ENCODE peak calls at places on chromosomes 16 and 17, in ten cellular contexts. One of them, this sample, is unnamed.

GRCh38 chr17:52212851-52213250 is 54.3 kb upstream of the CA10 start:
- DNase-seq in ovary: no peak
- DNase-seq in retinal pigment epithelial cell: no peak
- DNase-seq in ascending aorta: no peak
- DNase-seq in PC-9: no peak
- DNase-seq in coronary artery: no peak
- DNase-seq in uterus: no peak
- DNase-seq in tibial artery: no peak
- DNase-seq in brain microvascular endothelial cell: no peak
- DNase-seq in body of pancreas: no peak
- DNase-seq in this sample: no peak

GRCh38 chr17:68298601-68299000 is 7.3 kb downstream of the ARSG start:
- DNase-seq in ovary: no peak
- DNase-seq in retinal pigment epithelial cell: no peak
- DNase-seq in ascending aorta: no peak
- DNase-seq in PC-9: no peak
- DNase-seq in coronary artery: no peak
- DNase-seq in uterus: no peak
- DNase-seq in tibial artery: no peak
- DNase-seq in brain microvascular endothelial cell: no peak
- DNase-seq in body of pancreas: no peak
- DNase-seq in this sample: no peak

GRCh38 chr17:83053779-83054451 is 25.5 kb upstream of the METRNL start:
- DNase-seq in ovary: no peak
- DNase-seq in retinal pigment epithelial cell: no peak
- DNase-seq in ascending aorta: no peak
- DNase-seq in PC-9: no peak
- DNase-seq in coronary artery: peak; percentile 65
- DNase-seq in uterus: peak; percentile 67
- DNase-seq in tibial artery: peak; percentile 75
- DNase-seq in brain microvascular endothelial cell: no peak
- DNase-seq in body of pancreas: no peak
- DNase-seq in this sample: no peak

GRCh38 chr16:72865258-72865657 is 182.7 kb downstream of the ZFHX3 start:
- DNase-seq in ovary: no peak
- DNase-seq in retinal pigment epithelial cell: no peak
- DNase-seq in ascending aorta: no peak
- DNase-seq in PC-9: no peak
- DNase-seq in coronary artery: no peak
- DNase-seq in uterus: no peak
- DNase-seq in tibial artery: peak; percentile 54
- DNase-seq in brain microvascular endothelial cell: no peak
- DNase-seq in body of pancreas: no peak
- DNase-seq in this sample: no peak

GRCh38 chr17:29111816-29112499 is 68.2 kb downstream of the MYO18A start:
- DNase-seq in ovary: peak; percentile 53
- DNase-seq in retinal pigment epithelial cell: no peak
- DNase-seq in ascending aorta: no peak
- DNase-seq in PC-9: peak; percentile 41
- DNase-seq in coronary artery: no peak
- DNase-seq in uterus: peak; percentile 48
- DNase-seq in tibial artery: peak; percentile 76
- DNase-seq in brain microvascular endothelial cell: peak; percentile 42
- DNase-seq in body of pancreas: peak; percentile 85
- DNase-seq in this sample: no peak

GRCh38 chr16:27112093-27112811 is 45.5 kb downstream of the C16orf82 start:
- DNase-seq in ovary: no peak
- DNase-seq in retinal pigment epithelial cell: no peak
- DNase-seq in ascending aorta: no peak
- DNase-seq in PC-9: no peak
- DNase-seq in coronary artery: peak; percentile 40
- DNase-seq in uterus: no peak
- DNase-seq in tibial artery: peak; percentile 29
- DNase-seq in brain microvascular endothelial cell: no peak
- DNase-seq in body of pancreas: no peak
- DNase-seq in this sample: no peak

GRCh38 chr17:42249681-42250446 is 26.3 kb downstream of the STAT5B start:
- DNase-seq in ovary: no peak
- DNase-seq in retinal pigment epithelial cell: no peak
- DNase-seq in ascending aorta: no peak
- DNase-seq in PC-9: no peak
- DNase-seq in coronary artery: no peak
- DNase-seq in uterus: no peak
- DNase-seq in tibial artery: no peak
- DNase-seq in brain microvascular endothelial cell: no peak
- DNase-seq in body of pancreas: no peak
- DNase-seq in this sample: no peak

GRCh38 chr16:66728117-66728787 is 23.2 kb downstream of the DYNC1LI2 start:
- DNase-seq in ovary: peak; percentile 37
- DNase-seq in retinal pigment epithelial cell: no peak
- DNase-seq in ascending aorta: no peak
- DNase-seq in PC-9: no peak
- DNase-seq in coronary artery: no peak
- DNase-seq in uterus: peak; percentile 31
- DNase-seq in tibial artery: no peak
- DNase-seq in brain microvascular endothelial cell: no peak
- DNase-seq in body of pancreas: peak; percentile 41
- DNase-seq in this sample: no peak

GRCh38 chr17:41147531-41148204 is 2.0 kb downstream of the KRTAP4-5 start:
- DNase-seq in ovary: no peak
- DNase-seq in retinal pigment epithelial cell: no peak
- DNase-seq in ascending aorta: no peak
- DNase-seq in PC-9: no peak
- DNase-seq in coronary artery: no peak
- DNase-seq in uterus: no peak
- DNase-seq in tibial artery: no peak
- DNase-seq in brain microvascular endothelial cell: no peak
- DNase-seq in body of pancreas: no peak
- DNase-seq in this sample: no peak

GRCh38 chr17:8781784-8782575 is 17.2 kb downstream of the MFSD6L start:
- DNase-seq in ovary: no peak
- DNase-seq in retinal pigment epithelial cell: no peak
- DNase-seq in ascending aorta: no peak
- DNase-seq in PC-9: no peak
- DNase-seq in coronary artery: peak; percentile 9
- DNase-seq in uterus: no peak
- DNase-seq in tibial artery: no peak
- DNase-seq in brain microvascular endothelial cell: no peak
- DNase-seq in body of pancreas: no peak
- DNase-seq in this sample: no peak

GRCh38 chr16:58339452-58339938 is 44.7 kb upstream of the PRSS54 start:
- DNase-seq in ovary: no peak
- DNase-seq in retinal pigment epithelial cell: no peak
- DNase-seq in ascending aorta: no peak
- DNase-seq in PC-9: no peak
- DNase-seq in coronary artery: no peak
- DNase-seq in uterus: no peak
- DNase-seq in tibial artery: no peak
- DNase-seq in brain microvascular endothelial cell: no peak
- DNase-seq in body of pancreas: no peak
- DNase-seq in this sample: no peak

GRCh38 chr16:3950343-3951193 is 70.1 kb upstream of the CREBBP start:
- DNase-seq in ovary: peak; percentile 86
- DNase-seq in retinal pigment epithelial cell: peak; percentile 96
- DNase-seq in ascending aorta: peak; percentile 73
- DNase-seq in PC-9: peak; percentile 80
- DNase-seq in coronary artery: peak; percentile 96
- DNase-seq in uterus: peak; percentile 87
- DNase-seq in tibial artery: peak; percentile 95
- DNase-seq in brain microvascular endothelial cell: peak; percentile 96
- DNase-seq in body of pancreas: peak; percentile 43
- DNase-seq in this sample: peak; percentile 95
- H3K4me3 ChIP-seq in ovary: peak overlapping the region; percentile 23
- H3K4me3 ChIP-seq in retinal pigment epithelial cell: peak overlapping the region; percentile 24
- H3K4me3 ChIP-seq in ascending aorta: peak overlapping the region; percentile 31
- H3K4me3 ChIP-seq in PC-9: no peak overlapping the region
- H3K4me3 ChIP-seq in coronary artery: peak overlapping the region; percentile 59
- H3K4me3 ChIP-seq in uterus: peak overlapping the region; percentile 29
- H3K4me3 ChIP-seq in tibial artery: peak overlapping the region; percentile 38
- H3K4me3 ChIP-seq in brain microvascular endothelial cell: no peak overlapping the region
- H3K4me3 ChIP-seq in body of pancreas: no peak overlapping the region
- H3K4me3 ChIP-seq in this sample: peak overlapping the region; percentile 36

DNA sequence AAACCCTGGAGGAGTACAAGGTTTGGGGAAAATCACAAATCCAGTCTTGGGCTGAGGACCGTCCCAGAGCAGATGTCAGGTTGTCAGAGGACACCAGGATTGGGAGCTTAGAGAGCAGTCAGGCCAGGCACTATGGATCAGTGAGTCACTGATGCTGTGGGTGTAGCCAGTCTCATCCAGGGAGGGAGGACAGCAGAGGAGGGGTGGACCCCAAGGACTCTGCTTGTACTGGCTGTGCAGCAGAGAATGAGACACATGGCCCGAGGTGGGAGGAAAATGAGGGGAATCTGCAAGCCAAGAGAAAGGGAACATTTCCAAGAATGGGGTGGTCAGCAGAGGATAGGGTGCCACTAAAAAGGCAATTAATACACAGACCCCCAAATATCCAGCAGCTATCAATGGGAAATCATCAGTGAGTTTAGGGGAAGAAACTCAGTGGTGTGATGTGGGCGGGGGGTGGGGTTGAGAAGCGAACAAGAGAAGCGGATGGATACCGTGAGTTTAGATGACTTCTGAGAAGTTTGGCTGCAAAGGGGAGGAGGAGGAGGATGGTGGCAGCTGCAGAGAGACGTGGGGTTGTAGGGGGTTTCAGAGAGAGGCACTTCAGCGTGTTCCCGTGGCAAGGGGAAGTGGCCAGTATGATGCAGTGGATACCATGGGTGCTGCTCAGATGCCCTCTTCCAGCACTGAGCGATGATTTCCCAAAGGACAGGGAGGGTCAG is 43.9 kb downstream of the ARHGAP27 start:
- DNase-seq in ovary: no peak
- DNase-seq in retinal pigment epithelial cell: no peak
- DNase-seq in ascending aorta: no peak
- DNase-seq in PC-9: no peak
- DNase-seq in coronary artery: no peak
- DNase-seq in uterus: no peak
- DNase-seq in tibial artery: no peak
- DNase-seq in brain microvascular endothelial cell: peak; percentile 19
- DNase-seq in body of pancreas: no peak
- DNase-seq in this sample: no peak
- H3K4me3 ChIP-seq in ovary: no peak overlapping the region
- H3K4me3 ChIP-seq in retinal pigment epithelial cell: no peak overlapping the region
- H3K4me3 ChIP-seq in ascending aorta: no peak overlapping the region
- H3K4me3 ChIP-seq in PC-9: no peak overlapping the region
- H3K4me3 ChIP-seq in coronary artery: no peak overlapping the region
- H3K4me3 ChIP-seq in uterus: no peak overlapping the region
- H3K4me3 ChIP-seq in tibial artery: no peak overlapping the region
- H3K4me3 ChIP-seq in brain microvascular endothelial cell: no peak overlapping the region
- H3K4me3 ChIP-seq in body of pancreas: no peak overlapping the region
- H3K4me3 ChIP-seq in this sample: no peak overlapping the region

GRCh38 chr16:53056528-53056881 is 1.7 kb downstream of the CHD9 start:
- DNase-seq in ovary: no peak
- DNase-seq in retinal pigment epithelial cell: no peak
- DNase-seq in ascending aorta: no peak
- DNase-seq in PC-9: no peak
- DNase-seq in coronary artery: no peak
- DNase-seq in uterus: no peak
- DNase-seq in tibial artery: no peak
- DNase-seq in brain microvascular endothelial cell: peak; percentile 83
- DNase-seq in body of pancreas: no peak
- DNase-seq in this sample: no peak
- H3K4me3 ChIP-seq in ovary: no peak overlapping the region
- H3K4me3 ChIP-seq in retinal pigment epithelial cell: no peak overlapping the region
- H3K4me3 ChIP-seq in ascending aorta: peak overlapping the region; percentile 47
- H3K4me3 ChIP-seq in PC-9: peak overlapping the region; percentile 91
- H3K4me3 ChIP-seq in coronary artery: peak overlapping the region; percentile 85
- H3K4me3 ChIP-seq in uterus: no peak overlapping the region
- H3K4me3 ChIP-seq in tibial artery: no peak overlapping the region
- H3K4me3 ChIP-seq in brain microvascular endothelial cell: no peak overlapping the region
- H3K4me3 ChIP-seq in body of pancreas: no peak overlapping the region
- H3K4me3 ChIP-seq in this sample: no peak overlapping the region

GRCh38 chr17:81037783-81038733 is 3.1 kb downstream of the BAIAP2 start:
- DNase-seq in ovary: peak; percentile 52
- DNase-seq in retinal pigment epithelial cell: no peak
- DNase-seq in ascending aorta: no peak
- DNase-seq in PC-9: peak; percentile 86
- DNase-seq in coronary artery: no peak
- DNase-seq in uterus: no peak
- DNase-seq in tibial artery: peak; percentile 72
- DNase-seq in brain microvascular endothelial cell: no peak
- DNase-seq in body of pancreas: peak; percentile 47
- DNase-seq in this sample: no peak

GRCh38 chr17:81039096-81039495 is 4.1 kb downstream of the BAIAP2 start:
- DNase-seq in ovary: no peak
- DNase-seq in retinal pigment epithelial cell: no peak
- DNase-seq in ascending aorta: no peak
- DNase-seq in PC-9: no peak
- DNase-seq in coronary artery: no peak
- DNase-seq in uterus: no peak
- DNase-seq in tibial artery: no peak
- DNase-seq in brain microvascular endothelial cell: no peak
- DNase-seq in body of pancreas: no peak
- DNase-seq in this sample: no peak

GRCh38 chr17:81042606-81043005 is 7.7 kb downstream of the BAIAP2 start:
- DNase-seq in ovary: no peak
- DNase-seq in retinal pigment epithelial cell: no peak
- DNase-seq in ascending aorta: no peak
- DNase-seq in PC-9: no peak
- DNase-seq in coronary artery: no peak
- DNase-seq in uterus: no peak
- DNase-seq in tibial artery: no peak
- DNase-seq in brain microvascular endothelial cell: no peak
- DNase-seq in body of pancreas: no peak
- DNase-seq in this sample: no peak

GRCh38 chr17:81040791-81041337 is 5.9 kb downstream of the BAIAP2 start:
- DNase-seq in ovary: no peak
- DNase-seq in retinal pigment epithelial cell: no peak
- DNase-seq in ascending aorta: no peak
- DNase-seq in PC-9: no peak
- DNase-seq in coronary artery: no peak
- DNase-seq in uterus: no peak
- DNase-seq in tibial artery: no peak
- DNase-seq in brain microvascular endothelial cell: no peak
- DNase-seq in body of pancreas: no peak
- DNase-seq in this sample: no peak

DNA sequence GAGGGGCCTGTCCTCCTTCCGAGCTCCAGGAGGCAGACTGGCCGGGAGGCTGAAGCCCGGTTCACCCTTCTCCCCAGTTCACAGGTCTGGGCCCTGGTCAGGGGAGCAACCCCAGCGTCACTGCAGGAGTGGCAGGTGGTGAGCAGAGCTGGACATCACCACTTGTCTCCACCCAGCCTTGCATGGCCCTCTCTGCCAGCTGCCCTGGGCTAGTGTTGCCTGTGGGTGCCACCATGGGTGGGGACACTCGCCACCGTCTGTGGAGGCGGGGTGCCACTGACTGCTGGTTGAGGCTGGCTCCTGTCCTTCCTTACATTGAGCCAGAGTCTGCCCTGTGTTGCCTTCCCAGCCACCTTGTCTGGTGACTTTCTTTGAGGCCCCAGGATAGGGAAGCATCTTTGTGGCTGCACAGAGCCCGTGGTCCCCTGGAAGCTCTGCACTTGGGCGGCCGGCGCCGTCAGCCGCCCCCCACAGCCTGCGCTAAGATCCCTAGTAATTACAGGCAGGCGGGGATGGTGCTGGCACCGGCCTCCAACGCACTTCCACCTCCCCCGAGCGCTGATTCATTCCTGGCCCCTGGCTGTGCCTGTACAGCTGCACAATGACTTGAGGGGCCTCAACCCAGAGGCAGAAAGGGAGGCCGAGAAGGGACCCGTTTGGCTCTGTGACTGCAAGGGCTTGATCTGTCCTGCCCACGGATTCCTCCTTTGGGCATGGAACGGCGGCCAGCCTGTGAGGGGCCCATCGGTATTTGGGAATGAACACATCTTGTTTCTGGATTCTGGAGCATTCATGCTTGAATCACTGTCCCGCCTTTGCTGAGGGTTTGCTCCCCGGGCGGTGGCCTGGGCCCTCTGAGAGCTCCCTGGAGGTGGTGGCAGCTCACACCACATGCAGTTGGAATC is 5.2 kb downstream of the BAIAP2 start:
- DNase-seq in ovary: no peak
- DNase-seq in retinal pigment epithelial cell: no peak
- DNase-seq in ascending aorta: no peak
- DNase-seq in PC-9: peak; percentile 82
- DNase-seq in coronary artery: no peak
- DNase-seq in uterus: peak; percentile 61
- DNase-seq in tibial artery: no peak
- DNase-seq in brain microvascular endothelial cell: peak; percentile 52
- DNase-seq in body of pancreas: no peak
- DNase-seq in this sample: no peak
- H3K4me3 ChIP-seq in ovary: no peak overlapping the region
- H3K4me3 ChIP-seq in retinal pigment epithelial cell: peak overlapping the region; percentile 19
- H3K4me3 ChIP-seq in ascending aorta: no peak overlapping the region
- H3K4me3 ChIP-seq in PC-9: no peak overlapping the region
- H3K4me3 ChIP-seq in coronary artery: no peak overlapping the region
- H3K4me3 ChIP-seq in uterus: no peak overlapping the region
- H3K4me3 ChIP-seq in tibial artery: no peak overlapping the region
- H3K4me3 ChIP-seq in brain microvascular endothelial cell: no peak overlapping the region
- H3K4me3 ChIP-seq in body of pancreas: no peak overlapping the region
- H3K4me3 ChIP-seq in this sample: no peak overlapping the region